ENCODE peak calls at places on chromosomes 12 and 14, in ten cellular contexts. Y is esophagus muscularis mucosa; I is immature natural killer cell; R is activated effector memory CD4-positive, alpha-beta T cell treated with anti-CD3 and anti-CD28 coated beads, Interleukin-2, amount 50 U/mL, for 16 hours; Q is caudate nucleus; K is hippocampal formation; F is stimulated activated naive CD8-positive, alpha-beta T cell treated with anti-CD3 and anti-CD28 coated beads, Interleukin-15, Interleukin-2, amounts not matched to agents 100 U/mL and 50 U/mL, for 24 hours; V is ELR; W is pulmonary artery endothelial cell; M is left cardiac atrium. N is an unnamed sample.

GRCh38 chr14:100610511-100611217 is 23.4 kb upstream of the BEGAIN start:
- DNase-seq in M (no peak), R (peak), K (no peak), W (no peak), I (no peak), F (no peak), V (peak), Q (no peak), Y (no peak), N (no peak)

GRCh38 chr14:58305730-58306129 is 7.4 kb downstream of the ARID4A start:
- DNase-seq in I (no peak), Q (no peak), M (no peak), K (no peak), Y (no peak), W (no peak), F (no peak), V (no peak), R (no peak), N (no peak)

GRCh38 chr12:95995238-95996031 is 709 bp downstream of the HAL start:
- DNase-seq in F (no peak), V (no peak), K (no peak), W (no peak), M (no peak), Q (no peak), R (no peak), Y (no peak), I (no peak), N (no peak)

GRCh38 chr12:18275974-18276373 is 14.7 kb downstream of the PIK3C2G start:
- DNase-seq in Y (no peak), W (no peak), I (no peak), K (no peak), F (no peak), R (no peak), Q (no peak), M (no peak), V (peak), N (no peak)

GRCh38 chr12:115194448-115194847 is 510.5 kb upstream of the TBX3 start:
- DNase-seq in R (no peak), I (no peak), F (no peak), K (no peak), V (no peak), W (no peak), M (no peak), Y (no peak), Q (no peak), N (no peak)

GRCh38 chr12:96472384-96472783 is 17.0 kb upstream of the CFAP54 start:
- DNase-seq in M (no peak), Q (no peak), R (no peak), F (no peak), I (peak), W (no peak), K (no peak), Y (no peak), V (no peak), N (no peak)

GRCh38 chr14:39376671-39377403 is 55.4 kb downstream of the FBXO33 start:
- DNase-seq in R (no peak), K (no peak), Y (no peak), Q (no peak), M (no peak), F (no peak), W (peak), I (no peak), V (peak), N (no peak)

GRCh38 chr12:2358986-2359658 is 306.3 kb downstream of the CACNA1C start:
- DNase-seq in W (no peak), F (no peak), Y (no peak), V (no peak), M (no peak), Q (peak), I (no peak), K (no peak), R (peak), N (no peak)

GRCh38 chr12:27277846-27278260 is 33.8 kb downstream of the STK38L start:
- DNase-seq in R (no peak), Y (no peak), W (no peak), V (peak), Q (no peak), I (no peak), M (no peak), K (no peak), F (peak), N (no peak)

GRCh38 chr12:41188058-41188840 is at the start of gene PDZRN4:
- DNase-seq in Y (no peak), V (no peak), W (no peak), I (no peak), K (no peak), M (no peak), F (no peak), Q (no peak), R (no peak), N (peak)

GRCh38 chr14:99213101-99213500 is 58.9 kb downstream of the BCL11B start:
- DNase-seq in Y (no peak), W (no peak), Q (no peak), V (no peak), F (no peak), I (no peak), M (no peak), K (no peak), R (peak), N (peak)

GRCh38 chr12:113088037-113088436 is 31.5 kb downstream of the DTX1 start:
- DNase-seq in Q (no peak), W (no peak), R (no peak), I (no peak), V (no peak), Y (no peak), M (no peak), F (no peak), K (no peak), N (no peak)

GRCh38 chr12:65162609-65163008 is 6.8 kb upstream of the LEMD3 start:
- DNase-seq in K (no peak), R (no peak), F (no peak), M (no peak), I (no peak), Y (no peak), V (no peak), W (no peak), Q (no peak), N (no peak)

GRCh38 chr14:99740411-99740810 is 52.8 kb upstream of the EML1 start:
- DNase-seq in Y (no peak), V (no peak), W (no peak), R (no peak), Q (no peak), I (no peak), F (no peak), M (no peak), K (no peak), N (no peak)

GRCh38 chr14:102996941-102997340 is 60.4 kb downstream of the CDC42BPB start:
- DNase-seq in I (no peak), M (no peak), V (no peak), Y (no peak), F (no peak), W (no peak), R (no peak), K (no peak), Q (no peak), N (peak)

GRCh38 chr14:101600891-101601602 is 39.8 kb downstream of the DIO3 start:
- DNase-seq in F (no peak), K (no peak), W (no peak), Q (no peak), V (no peak), I (no peak), M (no peak), R (peak), Y (peak), N (no peak)

GRCh38 chr14:61280526-61281185 is 482 bp downstream of the TMEM30B start:
- DNase-seq in F (peak), K (no peak), I (peak), R (peak), V (no peak), W (peak), M (peak), Y (no peak), Q (no peak), N (peak)

N was measured in posterior cingulate gyrus.